ENCODE peak calls at places on chromosomes 13 and 19, in nine cellular contexts. E is IMR-90; Z is colonic mucosa; C is tibial nerve; M is stomach; F is thyroid gland; L is CD8-positive, alpha-beta memory T cell; D is GM12878; B is pancreas. Y is an unnamed sample. For H3K27me3 and H3K4me1, the result is how much of the 10 kb centered on the place peaks cover.

GRCh38 chr19:10701955-10702307 is 692 bp downstream of the QTRT1 start:
- DNase-seq in M (no peak), Z (peak), E (no peak), L (no peak), F (no peak), B (no peak), C (no peak), D (no peak), Y (peak)

GRCh38 chr13:56561327-56561726 is 579.4 kb upstream of the PRR20A start:
- DNase-seq in C (no peak), B (no peak), E (no peak), Z (no peak), D (no peak), M (no peak), L (no peak), F (no peak), Y (peak)

GRCh38 chr13:73464758-73465628 is 406.2 kb downstream of the KLF5 start:
- DNase-seq in M (no peak), F (no peak), Z (peak), C (no peak), B (no peak), D (no peak), E (no peak), L (no peak), Y (no peak)

GRCh38 chr13:49791214-49791752 is 1.2 kb downstream of the KPNA3 start:
- DNase-seq in D (peak), M (no peak), E (peak), C (peak), B (peak), L (no peak), F (peak), Z (peak), Y (peak)

GRCh38 chr19:18777156-18777724 is 13.9 kb downstream of the COMP start:
- DNase-seq in F (no peak), Z (no peak), L (no peak), C (no peak), B (no peak), E (no peak), D (no peak), M (no peak), Y (no peak)

GRCh38 chr13:31468114-31468902 is 268.5 kb downstream of the B3GLCT start:
- DNase-seq in E (no peak), B (no peak), C (no peak), F (no peak), D (no peak), L (no peak), Z (no peak), M (no peak), Y (no peak)

GRCh38 chr19:55322495-55322894 is 2.6 kb downstream of the TMEM150B start:
- DNase-seq in M (no peak), E (no peak), Z (peak), B (no peak), C (no peak), F (no peak), D (no peak), L (no peak), Y (no peak)

GRCh38 chr19:47296036-47296435 is 13.6 kb upstream of the C5AR1 start:
- DNase-seq in F (peak), L (peak), C (peak), B (peak), M (peak), E (peak), D (no peak), Z (peak), Y (peak)

GRCh38 chr13:39784347-39784746 is 128.9 kb downstream of the COG6 start:
- DNase-seq in F (no peak), D (no peak), B (no peak), M (no peak), Z (no peak), C (no peak), E (peak), L (no peak), Y (no peak)

GRCh38 chr13:91269237-91269636 is 78.2 kb upstream of the MIR17HG start:
- DNase-seq in E (no peak), F (no peak), B (no peak), C (no peak), Z (no peak), M (no peak), L (no peak), D (no peak), Y (no peak)

GRCh38 chr13:46389985-46390384 is 2.9 kb upstream of the RUBCNL start:
- DNase-seq in E (no peak), M (no peak), C (no peak), L (peak), D (peak), F (peak), B (peak), Z (peak), Y (no peak)

GRCh38 chr13:113309481-113309880 is 12.4 kb downstream of the LAMP1 start:
- DNase-seq in D (no peak), F (no peak), Z (no peak), E (no peak), L (no peak), B (no peak), M (no peak), C (no peak), Y (no peak)

GRCh38 chr19:38915329-38916321 is 3.6 kb upstream of the CCER2 start:
- DNase-seq in E (no peak), L (no peak), C (no peak), B (no peak), M (no peak), Z (no peak), F (no peak), D (no peak), Y (no peak)

GRCh38 chr19:7527516-7528191 is 5.2 kb downstream of the MCOLN1 start:
- DNase-seq in L (no peak), B (no peak), Z (no peak), D (no peak), M (no peak), E (no peak), C (no peak), F (no peak), Y (no peak)

GRCh38 chr13:34833562-34834182 is 108.4 kb upstream of the NBEA start:
- DNase-seq in L (no peak), E (peak), Z (no peak), M (no peak), F (no peak), C (no peak), D (no peak), B (no peak), Y (peak)

GRCh38 chr19:15825753-15826152 is 10.3 kb upstream of the OR10H1 start:
- DNase-seq in D (no peak), C (no peak), M (no peak), F (no peak), E (no peak), L (no peak), Z (no peak), B (no peak), Y (no peak)

GRCh38 chr13:51808811-51809210 is 4.8 kb upstream of the DHRS12 start:
- DNase-seq in M (no peak), D (no peak), E (no peak), C (no peak), L (no peak), F (no peak), B (no peak), Z (no peak), Y (no peak)

GRCh38 chr19:38142176-38143035 is 81.6 kb downstream of the DPF1 start:
- DNase-seq in Z (peak), D (no peak), C (peak), M (peak), L (no peak), B (peak), F (peak), E (peak), Y (peak)

DNA sequence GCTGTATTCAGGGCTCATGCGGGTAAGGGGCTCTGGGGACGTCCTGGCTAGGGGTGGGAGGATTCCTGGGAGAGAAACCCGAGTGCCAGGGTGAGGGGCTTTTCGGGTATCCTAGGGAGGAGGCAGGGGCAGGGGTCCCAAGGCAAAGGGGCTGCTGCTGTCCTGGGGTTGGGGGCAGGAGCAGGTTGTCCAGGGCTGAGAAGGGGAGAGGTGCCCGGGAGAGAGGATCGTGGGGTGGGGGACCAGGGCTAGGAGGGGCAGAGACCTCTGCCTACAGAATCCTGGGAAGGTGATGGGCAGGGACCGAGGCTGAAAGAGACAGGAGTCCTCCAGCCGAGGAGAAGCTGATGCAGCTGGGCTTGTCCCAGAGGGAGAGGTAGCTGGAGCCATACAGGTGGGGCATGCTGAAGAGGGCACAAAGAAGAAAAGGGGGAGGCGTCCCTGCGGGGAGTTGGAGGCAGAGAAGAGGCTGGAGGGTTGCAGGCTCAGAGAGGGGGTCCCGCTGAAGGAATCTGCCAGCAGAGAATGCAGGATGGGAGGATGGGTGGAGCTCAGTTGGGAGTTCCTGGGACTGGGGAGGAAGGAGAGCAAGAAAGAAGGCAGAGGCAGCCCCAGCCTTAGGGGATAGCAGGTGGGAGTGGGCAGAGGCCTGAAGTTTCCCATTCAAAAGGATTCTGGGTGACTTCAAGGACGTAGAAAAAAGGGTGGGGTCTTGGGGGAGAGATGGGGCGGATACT is 569 bp downstream of the CYP2S1 start:
- DNase-seq in Z (no peak), E (no peak), C (no peak), D (no peak), B (no peak), F (no peak), M (no peak), L (no peak), Y (no peak)
- H3K27me3 ChIP-seq in Z (under half), E (under half), C (half or more), D (under half), B (under half), F (under half), M (under half), L (under half), Y (under half)

GRCh38 chr13:110346661-110347067 is 39.6 kb downstream of the COL4A2 start:
- DNase-seq in M (no peak), F (no peak), D (no peak), C (no peak), E (no peak), Z (peak), L (no peak), B (no peak), Y (no peak)
- H3K4me1 ChIP-seq in M (under half), F (under half), D (under half), C (under half), E (under half), Z (under half), L (under half), B (under half), Y (under half)

GRCh38 chr13:111330211-111330610 is 9.8 kb downstream of the TEX29 start:
- DNase-seq in E (no peak), D (no peak), F (no peak), Z (no peak), L (no peak), B (no peak), M (no peak), C (no peak), Y (no peak)

GRCh38 chr13:111329641-111330040 is 9.2 kb downstream of the TEX29 start:
- DNase-seq in B (no peak), D (no peak), L (no peak), C (no peak), F (no peak), Z (no peak), E (no peak), M (no peak), Y (no peak)

GRCh38 chr13:111327701-111328100 is 7.3 kb downstream of the TEX29 start:
- DNase-seq in C (no peak), E (no peak), Z (no peak), L (no peak), D (no peak), B (no peak), M (no peak), F (no peak), Y (no peak)

GRCh38 chr13:111328111-111328802 is 7.8 kb downstream of the TEX29 start:
- DNase-seq in F (no peak), C (no peak), E (no peak), D (no peak), L (no peak), Z (no peak), M (no peak), B (peak), Y (no peak)

DNA sequence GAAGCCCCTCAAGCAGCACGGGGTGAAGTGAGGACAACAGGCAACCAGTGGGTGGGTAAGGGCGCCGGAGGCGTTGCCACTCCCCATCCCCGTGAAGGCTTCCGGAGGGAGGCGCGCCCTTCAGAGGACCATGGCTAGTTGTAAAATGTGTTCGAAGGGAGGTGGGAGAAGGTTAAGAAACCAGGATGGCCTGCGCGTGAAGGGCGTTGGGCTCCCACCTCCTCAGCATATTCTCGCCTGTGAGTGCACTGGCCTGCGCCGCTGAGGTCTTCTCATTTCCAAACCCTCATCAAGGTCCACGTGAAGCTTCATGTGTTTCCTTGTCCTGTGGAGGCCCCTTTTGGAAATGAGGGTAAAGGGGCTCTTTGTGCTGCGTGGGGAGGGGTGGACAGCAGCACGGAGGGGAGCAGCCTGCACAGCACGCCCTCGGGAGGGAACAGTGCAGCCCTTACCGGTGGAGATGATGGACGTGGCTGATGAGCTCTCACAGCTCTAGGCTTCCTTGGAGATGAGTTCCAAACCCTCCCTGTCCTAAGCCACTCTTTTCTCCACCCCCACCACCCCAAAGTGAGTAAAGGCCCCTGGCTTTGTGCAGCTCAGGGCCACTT is 8.5 kb downstream of the TEX29 start:
- DNase-seq in D (no peak), Z (no peak), M (no peak), E (no peak), F (no peak), C (no peak), L (no peak), B (peak), Y (no peak)
- H3K27me3 ChIP-seq in D (under half), Z (under half), M (under half), E (under half), F (under half), C (under half), L (under half), B (under half), Y (under half)

GRCh38 chr13:35992964-35993363 is 138.2 kb downstream of the DCLK1 start:
- DNase-seq in L (no peak), E (no peak), F (no peak), M (no peak), B (no peak), D (no peak), C (no peak), Z (no peak), Y (no peak)
- H3K4me1 ChIP-seq in L (under half), E (under half), F (under half), M (under half), B (under half), D (under half), C (under half), Z (under half), Y (under half)

Y was measured in HAP-1.